ENCODE peak calls at places on chromosomes 13 and 19, in six cellular contexts. H is uterus, U is heart right ventricle, K is GM23338, W is tibial artery, X is GM12878. B is an unnamed sample.

GRCh38 chr19:50022823-50023222 is 2.3 kb downstream of the VRK3 start:
- DNase-seq in H (no peak), U (no peak), K (no peak), W (no peak), X (no peak), B (no peak)

GRCh38 chr13:62879071-62879470 is 1463.4 kb upstream of the PCDH20 start:
- DNase-seq in H (no peak), U (no peak), K (no peak), W (no peak), X (no peak), B (no peak)

GRCh38 chr13:78601886-78602560 is 1.3 kb downstream of the POU4F1 start:
- DNase-seq in H (no peak), U (no peak), K (no peak), W (no peak), X (no peak), B (no peak)

GRCh38 chr13:98239156-98240076 is 62.3 kb upstream of the RNF113B start:
- DNase-seq in H (no peak), U (no peak), K (peak), W (no peak), X (no peak), B (no peak)

GRCh38 chr13:35231426-35231825 is 245.1 kb downstream of the MAB21L1 start:
- DNase-seq in H (no peak), U (no peak), K (no peak), W (no peak), X (no peak), B (no peak)

GRCh38 chr13:24274452-24274971 is 34.9 kb upstream of the C1QTNF9 start:
- DNase-seq in H (no peak), U (peak), K (no peak), W (no peak), X (peak), B (no peak)

GRCh38 chr19:53101518-53101917 is 1.7 kb downstream of the ZNF160 start:
- DNase-seq in H (no peak), U (no peak), K (peak), W (no peak), X (no peak), B (no peak)

GRCh38 chr13:109646423-109646822 is 140.0 kb downstream of the IRS2 start:
- DNase-seq in H (no peak), U (no peak), K (no peak), W (no peak), X (peak), B (no peak)

GRCh38 chr19:15315101-15315500 is 17.2 kb downstream of the BRD4 start:
- DNase-seq in H (no peak), U (no peak), K (no peak), W (peak), X (no peak), B (no peak)

GRCh38 chr19:11617207-11618062 is 20.2 kb downstream of the ZNF627 start:
- DNase-seq in H (no peak), U (no peak), K (no peak), W (no peak), X (no peak), B (no peak)

GRCh38 chr19:52464798-52465470 is 11.6 kb downstream of the ZNF578 start:
- DNase-seq in H (no peak), U (no peak), K (peak), W (no peak), X (no peak), B (no peak)

GRCh38 chr19:33302175-33302973 is at the start of gene CEBPA:
- DNase-seq in H (peak), U (peak), K (peak), W (peak), X (no peak), B (peak)

GRCh38 chr19:48249502-48250014 is 6.2 kb downstream of the CARD8 start:
- DNase-seq in H (no peak), U (peak), K (no peak), W (peak), X (peak), B (no peak)

GRCh38 chr13:23411706-23412105 is 21.8 kb downstream of the SACS start:
- DNase-seq in H (no peak), U (peak), K (no peak), W (no peak), X (no peak), B (no peak)

GRCh38 chr19:51688665-51689571 is 4.2 kb upstream of the SPACA6 start:
- DNase-seq in H (peak), U (peak), K (peak), W (peak), X (no peak), B (peak)

DNA sequence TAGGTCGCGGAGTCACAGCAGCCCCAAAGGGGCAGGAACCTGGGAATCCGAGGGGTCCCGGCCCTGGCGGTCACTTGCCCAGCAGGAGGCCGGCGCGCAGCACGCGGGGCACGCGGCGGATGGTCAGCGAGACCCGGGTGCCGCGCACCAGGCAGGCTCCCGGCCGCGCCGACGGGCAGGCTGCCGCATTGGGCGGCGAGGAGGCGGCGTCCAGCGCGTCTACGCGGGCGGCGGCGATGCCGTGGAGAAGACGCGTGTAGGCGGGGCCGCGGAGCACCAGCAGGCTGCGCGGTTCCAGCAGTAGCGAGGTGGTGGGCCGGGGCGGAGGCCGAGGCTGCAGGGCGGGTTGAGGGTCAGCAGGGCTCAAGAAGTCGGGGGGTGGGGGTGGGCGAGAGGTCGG is 607 bp upstream of the SYNE4 start:
- DNase-seq in H (peak), U (peak), K (peak), W (peak), X (no peak), B (no peak)
- H3K4me3 ChIP-seq in H (peak), U (peak), K (peak), W (peak), X (peak), B (peak)

DNA sequence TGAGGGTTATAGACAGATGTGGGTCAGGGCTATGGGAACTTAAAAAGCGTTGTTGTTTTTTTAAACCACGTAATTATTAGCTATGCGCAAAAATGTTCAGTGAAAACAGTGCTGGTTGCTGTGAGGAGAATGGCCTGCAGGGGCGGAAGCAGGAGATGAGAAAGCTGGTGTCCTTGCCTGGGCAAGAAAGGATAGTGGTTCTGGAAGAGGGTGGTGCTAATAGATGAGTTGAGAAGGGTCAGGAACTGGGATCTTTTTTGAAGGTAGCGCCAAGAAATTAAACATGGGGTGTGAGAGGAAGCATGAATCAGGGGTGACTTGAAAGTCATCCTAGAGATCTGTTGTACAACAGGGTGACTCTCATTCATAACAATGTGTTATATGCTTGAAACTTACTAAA is 4.8 kb upstream of the SMG9 start:
- DNase-seq in H (no peak), U (no peak), K (peak), W (no peak), X (no peak), B (peak)
- TF ChIP-seq CTCF in H (no peak), U (no peak), K (peak), W (no peak), X (peak), B (peak)

DNA sequence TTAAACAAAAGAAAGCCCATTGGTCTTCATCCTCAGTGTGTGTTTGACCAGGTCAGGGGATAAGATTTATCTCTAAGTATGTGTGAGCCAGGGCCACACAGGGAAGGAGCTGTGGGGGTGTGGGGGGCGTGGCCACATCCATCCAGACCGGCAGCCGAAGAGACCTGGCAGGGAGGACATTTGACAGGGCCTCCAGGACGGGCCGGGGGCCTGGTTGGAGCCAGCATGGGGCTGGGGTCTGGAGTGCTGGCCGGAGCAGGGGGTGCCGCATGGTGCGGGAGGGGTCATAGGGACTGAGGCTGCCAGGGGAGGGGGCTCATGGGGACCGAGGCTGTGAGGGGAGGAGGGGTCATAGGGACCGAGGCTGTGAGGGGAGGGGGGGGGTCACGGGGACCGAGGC is 20.4 kb upstream of the GNA15 start:
- DNase-seq in H (no peak), U (no peak), K (no peak), W (no peak), X (no peak), B (no peak)
- H3K27ac ChIP-seq in H (no peak), U (no peak), K (no peak), W (no peak), X (no peak), B (no peak)

DNA sequence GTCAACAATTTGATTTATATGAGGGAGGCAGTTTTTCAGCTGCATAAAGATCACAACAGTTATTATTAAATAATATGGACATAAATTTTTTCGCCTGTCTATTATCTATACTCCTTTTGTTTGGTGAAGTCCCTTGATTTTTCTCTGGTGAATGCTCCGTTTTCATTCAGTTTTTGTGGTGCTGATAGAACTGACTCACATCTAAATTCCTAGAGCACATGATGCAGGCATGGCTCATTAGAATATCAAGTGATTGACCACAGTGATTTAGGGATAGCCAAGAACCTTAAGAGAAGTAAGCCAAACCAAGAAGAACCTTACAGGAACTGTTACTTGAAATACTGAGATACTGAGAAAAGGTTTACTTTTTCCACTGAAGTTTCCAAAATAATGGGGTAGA is 208.9 kb downstream of the PRR20E start:
- DNase-seq in H (no peak), U (no peak), K (no peak), W (no peak), X (no peak), B (no peak)
- H3K4me3 ChIP-seq in H (no peak), U (no peak), K (no peak), W (no peak), X (no peak), B (no peak)

GRCh38 chr19:45139286-45140143 is 21.3 kb downstream of the NKPD1 start:
- DNase-seq in H (no peak), U (no peak), K (no peak), W (no peak), X (no peak), B (no peak)

GRCh38 chr19:45135176-45135575 is 25.6 kb downstream of the NKPD1 start:
- DNase-seq in H (no peak), U (no peak), K (no peak), W (no peak), X (no peak), B (no peak)

GRCh38 chr19:45138303-45138751 is 22.5 kb downstream of the NKPD1 start:
- DNase-seq in H (no peak), U (no peak), K (no peak), W (no peak), X (no peak), B (no peak)

GRCh38 chr19:45136507-45137178 is 24.1 kb downstream of the NKPD1 start:
- DNase-seq in H (no peak), U (no peak), K (no peak), W (no peak), X (no peak), B (no peak)

DNA sequence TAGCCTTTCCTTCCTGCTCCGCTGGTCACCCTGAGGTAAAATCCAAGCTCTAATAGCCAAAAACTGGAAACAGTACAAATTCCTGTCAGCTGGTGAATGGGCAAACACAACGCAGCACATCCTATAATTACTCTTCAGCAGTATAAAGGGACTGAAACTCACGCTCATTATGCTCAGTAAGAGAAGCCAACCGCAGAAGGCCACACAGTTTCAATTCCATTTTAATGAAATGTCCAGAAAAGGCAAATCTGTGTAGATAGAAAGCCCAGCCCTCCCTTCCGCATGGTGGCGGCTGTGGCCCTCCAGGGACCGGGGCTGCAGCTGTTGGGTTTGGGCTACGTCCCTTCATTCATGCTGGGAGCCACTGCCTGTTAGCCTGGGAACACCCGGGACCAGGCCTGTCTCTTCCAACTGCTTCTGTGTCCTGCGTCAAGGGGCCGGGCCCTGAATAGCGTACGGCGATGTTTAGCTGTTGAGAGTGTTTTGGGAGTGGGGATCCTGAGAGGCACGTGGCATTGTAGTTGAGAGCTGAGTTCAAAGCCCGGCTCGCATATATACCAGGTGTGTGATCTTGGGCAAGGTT is 23.5 kb downstream of the NKPD1 start:
- DNase-seq in H (no peak), U (peak), K (no peak), W (no peak), X (peak), B (no peak)
- TF ChIP-seq CTCF in H (no peak), U (no peak), K (no peak), W (no peak), X (no peak), B (no peak)

DNA sequence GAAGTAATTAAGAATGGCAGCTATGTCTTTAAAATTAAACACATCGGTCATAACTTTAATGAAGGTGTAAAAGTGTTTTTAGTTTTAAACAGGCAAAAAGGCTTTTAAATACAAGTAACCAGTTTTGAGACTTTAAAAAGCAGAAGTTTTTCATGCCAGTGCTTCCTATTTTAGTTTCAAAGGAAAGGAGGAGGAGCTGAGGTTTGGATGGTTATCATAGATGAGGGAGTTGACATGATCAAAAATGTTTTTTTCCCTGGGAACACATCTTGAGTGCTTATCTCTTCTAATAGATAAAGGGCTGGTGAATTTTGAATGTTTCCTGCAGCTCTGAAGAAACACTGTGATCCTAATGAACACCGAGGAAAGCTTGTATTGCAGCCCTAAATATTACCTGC is 42.9 kb downstream of the LRCH1 start:
- DNase-seq in H (no peak), U (no peak), K (no peak), W (no peak), X (no peak), B (no peak)
- H3K27ac ChIP-seq in H (peak), U (peak), K (no peak), W (peak), X (peak), B (peak)

GRCh38 chr19:35739275-35740107 is 2.8 kb downstream of the IGFLR1 start:
- DNase-seq in H (no peak), U (no peak), K (peak), W (no peak), X (no peak), B (no peak)
- H3K4me3 ChIP-seq in H (peak), U (peak), K (peak), W (peak), X (peak), B (peak)

DNA sequence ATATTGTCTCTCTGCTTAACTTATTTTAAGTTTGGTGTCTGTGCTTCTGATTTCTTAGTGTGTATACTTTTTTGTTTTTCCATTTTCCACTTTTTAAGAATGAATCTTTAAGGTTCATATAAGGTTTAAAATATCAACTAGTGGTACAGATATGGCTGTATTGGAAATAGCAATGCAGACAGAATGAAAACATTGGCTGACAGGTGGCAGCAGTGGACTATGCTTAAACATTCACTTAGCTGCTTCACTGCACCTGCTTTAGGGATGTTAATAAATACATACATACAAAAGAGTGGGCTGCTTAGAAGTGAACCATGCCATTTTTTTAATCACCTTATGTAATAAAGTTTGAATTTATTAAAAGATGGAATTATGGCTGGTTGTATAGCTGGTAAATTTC is 27.3 kb downstream of the TM9SF2 start:
- DNase-seq in H (no peak), U (no peak), K (no peak), W (no peak), X (no peak), B (no peak)
- TF ChIP-seq CTCF in H (no peak), U (no peak), K (peak), W (no peak), X (peak), B (peak)